ENCODE peak calls at places on chromosomes 4 and X, in nine cellular contexts. F is psoas muscle, O is foreskin keratinocyte, C is AG09309, A is chondrocyte, D is AG04450, K is omental fat pad, S is tibial artery, G is nephron progenitor cell. N is an unnamed sample.

GRCh38 chrX:46433892-46434291 is 111.3 kb downstream of the ZNF674 start:
- DNase-seq in F (no peak), O (no peak), C (no peak), A (no peak), D (peak; percentile 11), K (no peak), S (no peak), G (no peak), N (peak; percentile 41)

GRCh38 chr4:26039950-26040349 is 125.9 kb downstream of the SMIM20 start:
- DNase-seq in F (no peak), O (no peak), C (no peak), A (no peak), D (no peak), K (no peak), S (peak; percentile 49), G (no peak), N (no peak)

GRCh38 chr4:38005637-38006036 is 45.4 kb downstream of the PTTG2 start:
- DNase-seq in F (no peak), O (no peak), C (no peak), A (no peak), D (no peak), K (no peak), S (no peak), G (no peak), N (no peak)

GRCh38 chrX:138986235-138986634 is 274.7 kb upstream of the FGF13 start:
- DNase-seq in F (no peak), O (no peak), C (no peak), A (no peak), D (no peak), K (no peak), S (no peak), G (no peak), N (no peak)

GRCh38 chr4:187744911-187745310 is 250.7 kb upstream of the ZFP42 start:
- DNase-seq in F (no peak), O (no peak), C (no peak), A (no peak), D (no peak), K (no peak), S (no peak), G (no peak), N (no peak)

GRCh38 chr4:4356106-4357041 is 30.5 kb upstream of the NSG1 start:
- DNase-seq in F (no peak), O (no peak), C (no peak), A (no peak), D (no peak), K (no peak), S (no peak), G (peak; percentile 22), N (no peak)

GRCh38 chrX:39773923-39774803 is 323.6 kb downstream of the BCOR start:
- DNase-seq in F (no peak), O (no peak), C (no peak), A (no peak), D (no peak), K (no peak), S (no peak), G (no peak), N (no peak)

GRCh38 chr4:66376396-66376795 is 706.1 kb upstream of the EPHA5 start:
- DNase-seq in F (no peak), O (no peak), C (no peak), A (no peak), D (no peak), K (no peak), S (no peak), G (no peak), N (no peak)

GRCh38 chrX:119045884-119046283 is 26.9 kb upstream of the CT47C1 start:
- DNase-seq in F (no peak), O (no peak), C (no peak), A (no peak), D (no peak), K (no peak), S (no peak), G (no peak), N (no peak)

GRCh38 chr4:143488684-143489083 is 24.8 kb upstream of the SMARCA5 start:
- DNase-seq in F (no peak), O (peak; percentile 12), C (no peak), A (no peak), D (no peak), K (no peak), S (no peak), G (no peak), N (peak; percentile 4)

GRCh38 chr4:143486314-143486713 is 27.2 kb upstream of the SMARCA5 start:
- DNase-seq in F (no peak), O (no peak), C (no peak), A (no peak), D (no peak), K (no peak), S (no peak), G (no peak), N (no peak)

GRCh38 chr4:143481361-143481760 is 32.1 kb upstream of the SMARCA5 start:
- DNase-seq in F (no peak), O (no peak), C (no peak), A (no peak), D (no peak), K (no peak), S (no peak), G (no peak), N (no peak)

GRCh38 chr4:143477487-143477886 is 36.0 kb upstream of the SMARCA5 start:
- DNase-seq in F (no peak), O (no peak), C (no peak), A (no peak), D (no peak), K (no peak), S (no peak), G (no peak), N (no peak)

GRCh38 chr4:143482753-143483362 is 30.6 kb upstream of the SMARCA5 start:
- DNase-seq in F (no peak), O (peak; percentile 9), C (peak; percentile 20), A (no peak), D (peak; percentile 36), K (no peak), S (no peak), G (peak; percentile 10), N (peak; percentile 56)
- TF ChIP-seq CTCF in F (peak; percentile 70), O (peak; percentile 83), C (peak; percentile 65), A (peak; percentile 94), D (peak; percentile 71), K (no peak), S (peak; percentile 71), G (peak; percentile 36), N (peak; percentile 84)

GRCh38 chr4:184099541-184099966 is 118.1 kb downstream of the ENPP6 start:
- DNase-seq in F (no peak), O (no peak), C (no peak), A (no peak), D (no peak), K (no peak), S (no peak), G (peak; percentile 23), N (no peak)

GRCh38 chr4:184099033-184099432 is 118.6 kb downstream of the ENPP6 start:
- DNase-seq in F (no peak), O (no peak), C (no peak), A (no peak), D (no peak), K (no peak), S (no peak), G (no peak), N (no peak)

GRCh38 chr4:184096561-184097239 is 121.0 kb downstream of the ENPP6 start:
- DNase-seq in F (no peak), O (no peak), C (peak; percentile 40), A (no peak), D (no peak), K (no peak), S (no peak), G (no peak), N (no peak)

GRCh38 chr4:184097815-184098214 is 119.9 kb downstream of the ENPP6 start:
- DNase-seq in F (no peak), O (no peak), C (no peak), A (no peak), D (no peak), K (no peak), S (no peak), G (no peak), N (no peak)

GRCh38 chr4:184097240-184097619 is 120.4 kb downstream of the ENPP6 start:
- DNase-seq in F (peak; percentile 62), O (no peak), C (no peak), A (no peak), D (no peak), K (no peak), S (peak; percentile 31), G (peak; percentile 22), N (no peak)
- TF ChIP-seq CTCF in F (peak; percentile 17), O (peak; percentile 42), C (peak; percentile 25), A (no peak), D (peak; percentile 32), K (no peak), S (no peak), G (no peak), N (no peak)

DNA sequence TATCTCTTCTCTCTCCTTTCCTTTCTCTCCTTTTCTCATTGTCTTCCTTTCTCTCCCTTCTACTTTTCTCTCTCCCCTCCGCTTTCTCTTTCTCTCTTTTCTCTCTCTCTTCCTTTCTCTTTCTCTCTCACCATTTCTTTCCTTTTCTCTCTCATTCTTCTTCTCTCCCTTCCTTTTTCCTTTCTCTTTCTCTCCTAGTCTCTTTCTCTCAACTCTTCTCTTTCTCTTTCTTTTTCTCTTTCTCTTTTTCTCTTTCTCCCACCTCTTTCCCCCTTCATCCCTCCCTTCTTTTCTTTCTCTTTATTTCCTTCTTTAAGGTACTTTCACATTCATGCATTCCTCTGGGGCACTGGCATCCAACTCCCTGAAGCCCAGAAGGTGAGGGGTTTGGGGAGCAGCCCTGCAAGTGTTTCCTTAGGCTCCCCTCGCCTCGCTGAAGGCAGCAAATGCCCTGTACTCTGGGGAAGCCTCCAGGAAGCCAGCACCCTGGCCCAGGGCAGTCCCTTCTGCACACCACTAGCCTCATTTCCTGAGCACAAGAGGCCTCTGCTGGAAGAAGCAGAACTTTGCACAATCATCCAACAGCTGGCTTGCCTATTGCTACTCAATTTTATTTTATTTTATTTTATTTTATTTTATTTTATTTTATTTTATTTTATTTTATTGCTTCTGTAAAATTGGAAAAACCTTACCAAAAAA is 124.2 kb downstream of the NFKB1 start:
- DNase-seq in F (peak; percentile 33), O (peak; percentile 24), C (no peak), A (no peak), D (no peak), K (no peak), S (peak; percentile 33), G (no peak), N (peak; percentile 56)
- TF ChIP-seq CTCF in F (peak; percentile 38), O (peak; percentile 65), C (peak; percentile 26), A (peak; percentile 56), D (peak; percentile 34), K (no peak), S (no peak), G (no peak), N (peak; percentile 49)

DNA sequence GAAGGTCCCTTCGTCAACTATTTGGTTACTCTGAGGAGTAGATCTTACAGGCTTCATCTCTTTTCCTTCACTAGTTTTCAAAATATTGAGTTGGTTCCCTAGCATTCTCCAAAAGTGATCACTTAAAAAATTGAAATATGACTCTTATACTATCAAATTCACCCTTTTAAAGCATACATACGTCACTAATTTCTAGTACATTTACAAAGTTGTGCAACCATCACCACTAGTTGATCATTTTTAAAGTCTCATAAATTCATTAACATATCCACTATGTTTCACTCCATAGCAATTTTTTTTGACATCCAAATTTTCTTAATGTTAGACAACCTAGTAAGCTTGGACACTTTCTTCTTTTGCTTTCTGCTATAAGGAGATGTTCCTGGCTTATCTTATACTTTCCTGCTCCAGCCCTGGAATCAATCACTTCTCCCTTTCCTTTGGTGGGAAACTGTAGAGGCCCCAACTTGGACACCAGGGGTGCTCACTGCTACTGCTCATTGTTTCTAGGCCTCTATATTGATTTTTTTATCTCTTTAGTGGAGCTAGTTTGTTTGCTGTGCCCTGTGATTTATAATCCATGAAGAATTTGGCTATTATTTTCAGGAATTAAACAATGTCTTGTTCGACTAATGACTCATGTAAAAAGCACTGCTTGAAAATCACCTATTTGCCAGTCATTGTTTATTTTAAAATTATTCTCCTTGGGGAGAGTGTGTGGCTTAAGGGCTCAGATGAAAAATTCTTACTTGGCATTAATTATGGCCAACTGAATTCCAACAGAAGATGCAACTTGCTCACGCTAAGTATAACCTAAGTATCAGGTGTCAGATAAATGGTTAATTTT is 4.0 kb upstream of the ZFX start:
- DNase-seq in F (no peak), O (peak; percentile 19), C (peak; percentile 27), A (no peak), D (no peak), K (no peak), S (no peak), G (no peak), N (peak; percentile 62)
- TF ChIP-seq CTCF in F (no peak), O (peak; percentile 4), C (peak; percentile 31), A (peak; percentile 48), D (no peak), K (no peak), S (no peak), G (no peak), N (no peak)

N was measured in HFFc6.